ENCODE peak calls at places on chromosomes 5 and 9, in ten cellular contexts. One of them, this sample, is unnamed.

GRCh38 chr5:67425514-67425913 is 228.9 kb upstream of the CD180 start:
- DNase-seq in BJ: no peak
- DNase-seq in ovary: no peak
- DNase-seq in CD8-positive, alpha-beta T cell: no peak
- DNase-seq in body of pancreas: no peak
- DNase-seq in Karpas-422: no peak
- DNase-seq in uterus: no peak
- DNase-seq in fibroblast of lung: peak; percentile 76
- DNase-seq in PC-9: no peak
- DNase-seq in astrocyte: peak; percentile 62
- DNase-seq in this sample: no peak

GRCh38 chr9:78399153-78399552 is 102.2 kb downstream of the PSAT1 start:
- DNase-seq in BJ: no peak
- DNase-seq in ovary: no peak
- DNase-seq in CD8-positive, alpha-beta T cell: no peak
- DNase-seq in body of pancreas: no peak
- DNase-seq in Karpas-422: no peak
- DNase-seq in uterus: no peak
- DNase-seq in fibroblast of lung: no peak
- DNase-seq in PC-9: no peak
- DNase-seq in astrocyte: no peak
- DNase-seq in this sample: no peak

GRCh38 chr9:75238311-75238976 is 150.1 kb downstream of the OSTF1 start:
- DNase-seq in BJ: no peak
- DNase-seq in ovary: no peak
- DNase-seq in CD8-positive, alpha-beta T cell: peak; percentile 8
- DNase-seq in body of pancreas: peak; percentile 80
- DNase-seq in Karpas-422: peak; percentile 89
- DNase-seq in uterus: no peak
- DNase-seq in fibroblast of lung: peak; percentile 25
- DNase-seq in PC-9: peak; percentile 61
- DNase-seq in astrocyte: peak; percentile 6
- DNase-seq in this sample: peak; percentile 9

GRCh38 chr5:143014017-143014651 is 244.0 kb downstream of the ARHGAP26 start:
- DNase-seq in BJ: no peak
- DNase-seq in ovary: no peak
- DNase-seq in CD8-positive, alpha-beta T cell: no peak
- DNase-seq in body of pancreas: no peak
- DNase-seq in Karpas-422: peak; percentile 87
- DNase-seq in uterus: no peak
- DNase-seq in fibroblast of lung: peak; percentile 66
- DNase-seq in PC-9: no peak
- DNase-seq in astrocyte: peak; percentile 64
- DNase-seq in this sample: no peak

GRCh38 chr9:106062252-106062651 is 367.9 kb downstream of the TMEM38B start:
- DNase-seq in BJ: no peak
- DNase-seq in ovary: no peak
- DNase-seq in CD8-positive, alpha-beta T cell: no peak
- DNase-seq in body of pancreas: no peak
- DNase-seq in Karpas-422: no peak
- DNase-seq in uterus: no peak
- DNase-seq in fibroblast of lung: no peak
- DNase-seq in PC-9: no peak
- DNase-seq in astrocyte: no peak
- DNase-seq in this sample: no peak

GRCh38 chr9:111743275-111743674 is 51.5 kb downstream of the SHOC1 start:
- DNase-seq in BJ: no peak
- DNase-seq in ovary: no peak
- DNase-seq in CD8-positive, alpha-beta T cell: no peak
- DNase-seq in body of pancreas: no peak
- DNase-seq in Karpas-422: no peak
- DNase-seq in uterus: no peak
- DNase-seq in fibroblast of lung: peak; percentile 81
- DNase-seq in PC-9: peak; percentile 91
- DNase-seq in astrocyte: peak; percentile 73
- DNase-seq in this sample: peak; percentile 77

GRCh38 chr9:91474656-91475055 is 51.0 kb upstream of the NFIL3 start:
- DNase-seq in BJ: no peak
- DNase-seq in ovary: no peak
- DNase-seq in CD8-positive, alpha-beta T cell: no peak
- DNase-seq in body of pancreas: no peak
- DNase-seq in Karpas-422: no peak
- DNase-seq in uterus: no peak
- DNase-seq in fibroblast of lung: peak; percentile 46
- DNase-seq in PC-9: peak; percentile 38
- DNase-seq in astrocyte: no peak
- DNase-seq in this sample: no peak

GRCh38 chr5:154302181-154302580 is 111.6 kb downstream of the GALNT10 start:
- DNase-seq in BJ: no peak
- DNase-seq in ovary: peak; percentile 51
- DNase-seq in CD8-positive, alpha-beta T cell: no peak
- DNase-seq in body of pancreas: peak; percentile 93
- DNase-seq in Karpas-422: no peak
- DNase-seq in uterus: no peak
- DNase-seq in fibroblast of lung: peak; percentile 64
- DNase-seq in PC-9: no peak
- DNase-seq in astrocyte: peak; percentile 52
- DNase-seq in this sample: peak; percentile 73

GRCh38 chr5:37774912-37775483 is 64.8 kb downstream of the GDNF start:
- DNase-seq in BJ: no peak
- DNase-seq in ovary: no peak
- DNase-seq in CD8-positive, alpha-beta T cell: no peak
- DNase-seq in body of pancreas: no peak
- DNase-seq in Karpas-422: peak; percentile 83
- DNase-seq in uterus: no peak
- DNase-seq in fibroblast of lung: peak; percentile 36
- DNase-seq in PC-9: no peak
- DNase-seq in astrocyte: no peak
- DNase-seq in this sample: no peak

GRCh38 chr9:109331353-109331752 is 10.5 kb upstream of the EPB41L4B start:
- DNase-seq in BJ: no peak
- DNase-seq in ovary: peak; percentile 57
- DNase-seq in CD8-positive, alpha-beta T cell: no peak
- DNase-seq in body of pancreas: peak; percentile 99
- DNase-seq in Karpas-422: no peak
- DNase-seq in uterus: no peak
- DNase-seq in fibroblast of lung: peak; percentile 42
- DNase-seq in PC-9: peak; percentile 94
- DNase-seq in astrocyte: no peak
- DNase-seq in this sample: peak; percentile 79

GRCh38 chr5:71615809-71616208 is 28.7 kb downstream of the MCCC2 start:
- DNase-seq in BJ: no peak
- DNase-seq in ovary: no peak
- DNase-seq in CD8-positive, alpha-beta T cell: no peak
- DNase-seq in body of pancreas: no peak
- DNase-seq in Karpas-422: no peak
- DNase-seq in uterus: no peak
- DNase-seq in fibroblast of lung: no peak
- DNase-seq in PC-9: no peak
- DNase-seq in astrocyte: no peak
- DNase-seq in this sample: no peak

GRCh38 chr5:159917919-159918487 is 1.7 kb downstream of the ADRA1B start:
- DNase-seq in BJ: no peak
- DNase-seq in ovary: no peak
- DNase-seq in CD8-positive, alpha-beta T cell: no peak
- DNase-seq in body of pancreas: peak; percentile 44
- DNase-seq in Karpas-422: no peak
- DNase-seq in uterus: no peak
- DNase-seq in fibroblast of lung: no peak
- DNase-seq in PC-9: no peak
- DNase-seq in astrocyte: no peak
- DNase-seq in this sample: no peak
- H3K4me3 ChIP-seq in BJ: no peak overlapping the region
- H3K4me3 ChIP-seq in ovary: no peak overlapping the region
- H3K4me3 ChIP-seq in CD8-positive, alpha-beta T cell: no peak overlapping the region
- H3K4me3 ChIP-seq in body of pancreas: no peak overlapping the region
- H3K4me3 ChIP-seq in Karpas-422: no peak overlapping the region
- H3K4me3 ChIP-seq in uterus: peak overlapping the region; percentile 2
- H3K4me3 ChIP-seq in fibroblast of lung: peak overlapping the region; percentile 75
- H3K4me3 ChIP-seq in PC-9: peak overlapping the region; percentile 64
- H3K4me3 ChIP-seq in astrocyte: peak overlapping the region; percentile 35
- H3K4me3 ChIP-seq in this sample: no peak overlapping the region

DNA sequence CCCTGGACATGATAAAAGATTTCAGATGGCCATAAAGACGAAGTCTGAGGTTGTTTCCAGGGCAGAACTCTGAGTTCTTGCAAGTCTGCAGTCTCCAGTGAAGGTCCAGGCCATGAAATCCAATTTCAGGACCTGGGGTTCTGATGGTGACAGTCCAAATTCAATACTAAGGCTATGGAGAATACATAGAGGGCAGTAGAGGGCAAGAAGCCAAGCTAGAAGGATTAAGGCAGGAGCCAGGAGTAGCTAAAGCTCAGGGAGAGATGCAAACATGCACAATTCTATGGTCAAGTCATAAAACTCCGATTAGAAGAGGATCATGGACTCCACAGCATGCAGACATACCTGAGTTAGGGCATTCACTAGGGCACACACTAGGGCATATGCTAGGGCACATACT is 11.4 kb downstream of the SLIT3 start:
- DNase-seq in BJ: no peak
- DNase-seq in ovary: no peak
- DNase-seq in CD8-positive, alpha-beta T cell: no peak
- DNase-seq in body of pancreas: no peak
- DNase-seq in Karpas-422: no peak
- DNase-seq in uterus: no peak
- DNase-seq in fibroblast of lung: no peak
- DNase-seq in PC-9: no peak
- DNase-seq in astrocyte: no peak
- DNase-seq in this sample: no peak
- H3K27me3 ChIP-seq in BJ: no peaks in the 10 kb centered on the region
- H3K27me3 ChIP-seq in ovary: no peaks in the 10 kb centered on the region
- H3K27me3 ChIP-seq in CD8-positive, alpha-beta T cell: no peaks in the 10 kb centered on the region
- H3K27me3 ChIP-seq in body of pancreas: no peaks in the 10 kb centered on the region
- H3K27me3 ChIP-seq in Karpas-422: no peaks in the 10 kb centered on the region
- H3K27me3 ChIP-seq in uterus: no peaks in the 10 kb centered on the region
- H3K27me3 ChIP-seq in fibroblast of lung: no peaks in the 10 kb centered on the region
- H3K27me3 ChIP-seq in PC-9: peaks cover 75% of the 10 kb centered on the region
- H3K27me3 ChIP-seq in astrocyte: no peaks in the 10 kb centered on the region
- H3K27me3 ChIP-seq in this sample: no peaks in the 10 kb centered on the region

DNA sequence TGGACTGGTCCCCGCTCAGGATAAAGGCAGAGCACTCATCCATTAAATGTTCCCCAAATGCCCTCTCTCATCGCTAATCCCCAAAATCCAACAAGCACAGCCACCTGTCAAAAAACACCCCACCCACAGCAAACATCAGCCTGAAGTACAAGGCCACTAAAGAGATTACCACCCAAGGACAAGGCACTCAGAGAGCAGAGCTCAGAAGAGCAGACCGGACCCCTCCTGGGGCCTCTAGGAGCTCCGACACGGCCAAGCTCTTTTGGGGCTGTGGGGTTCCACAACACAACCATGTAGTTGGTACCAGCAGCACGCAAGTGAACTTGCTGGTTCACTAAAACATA is 9.8 kb downstream of the VDAC1 start:
- DNase-seq in BJ: no peak
- DNase-seq in ovary: no peak
- DNase-seq in CD8-positive, alpha-beta T cell: no peak
- DNase-seq in body of pancreas: no peak
- DNase-seq in Karpas-422: no peak
- DNase-seq in uterus: no peak
- DNase-seq in fibroblast of lung: no peak
- DNase-seq in PC-9: no peak
- DNase-seq in astrocyte: no peak
- DNase-seq in this sample: no peak
- H3K36me3 ChIP-seq in BJ: peaks cover 11% of the 10 kb centered on the region
- H3K36me3 ChIP-seq in ovary: no peaks in the 10 kb centered on the region
- H3K36me3 ChIP-seq in CD8-positive, alpha-beta T cell: peaks cover 4% of the 10 kb centered on the region
- H3K36me3 ChIP-seq in body of pancreas: peaks cover 9% of the 10 kb centered on the region
- H3K36me3 ChIP-seq in Karpas-422: peaks cover 21% of the 10 kb centered on the region
- H3K36me3 ChIP-seq in uterus: no peaks in the 10 kb centered on the region
- H3K36me3 ChIP-seq in fibroblast of lung: peaks cover 10% of the 10 kb centered on the region
- H3K36me3 ChIP-seq in PC-9: peaks cover 24% of the 10 kb centered on the region
- H3K36me3 ChIP-seq in astrocyte: peaks cover 15% of the 10 kb centered on the region
- H3K36me3 ChIP-seq in this sample: peaks cover 61% of the 10 kb centered on the region

GRCh38 chr5:75651575-75651974 is 40.3 kb downstream of the ANKDD1B start:
- DNase-seq in BJ: no peak
- DNase-seq in ovary: no peak
- DNase-seq in CD8-positive, alpha-beta T cell: no peak
- DNase-seq in body of pancreas: no peak
- DNase-seq in Karpas-422: no peak
- DNase-seq in uterus: no peak
- DNase-seq in fibroblast of lung: no peak
- DNase-seq in PC-9: no peak
- DNase-seq in astrocyte: no peak
- DNase-seq in this sample: no peak

GRCh38 chr5:75660678-75661465 is 49.6 kb downstream of the ANKDD1B start:
- DNase-seq in BJ: no peak
- DNase-seq in ovary: no peak
- DNase-seq in CD8-positive, alpha-beta T cell: no peak
- DNase-seq in body of pancreas: no peak
- DNase-seq in Karpas-422: no peak
- DNase-seq in uterus: no peak
- DNase-seq in fibroblast of lung: no peak
- DNase-seq in PC-9: no peak
- DNase-seq in astrocyte: no peak
- DNase-seq in this sample: no peak

GRCh38 chr5:75654693-75655315 is 43.6 kb downstream of the ANKDD1B start:
- DNase-seq in BJ: no peak
- DNase-seq in ovary: no peak
- DNase-seq in CD8-positive, alpha-beta T cell: no peak
- DNase-seq in body of pancreas: no peak
- DNase-seq in Karpas-422: no peak
- DNase-seq in uterus: no peak
- DNase-seq in fibroblast of lung: no peak
- DNase-seq in PC-9: no peak
- DNase-seq in astrocyte: no peak
- DNase-seq in this sample: no peak

GRCh38 chr5:75659791-75660453 is 48.7 kb downstream of the ANKDD1B start:
- DNase-seq in BJ: no peak
- DNase-seq in ovary: no peak
- DNase-seq in CD8-positive, alpha-beta T cell: no peak
- DNase-seq in body of pancreas: no peak
- DNase-seq in Karpas-422: no peak
- DNase-seq in uterus: no peak
- DNase-seq in fibroblast of lung: no peak
- DNase-seq in PC-9: no peak
- DNase-seq in astrocyte: no peak
- DNase-seq in this sample: no peak

DNA sequence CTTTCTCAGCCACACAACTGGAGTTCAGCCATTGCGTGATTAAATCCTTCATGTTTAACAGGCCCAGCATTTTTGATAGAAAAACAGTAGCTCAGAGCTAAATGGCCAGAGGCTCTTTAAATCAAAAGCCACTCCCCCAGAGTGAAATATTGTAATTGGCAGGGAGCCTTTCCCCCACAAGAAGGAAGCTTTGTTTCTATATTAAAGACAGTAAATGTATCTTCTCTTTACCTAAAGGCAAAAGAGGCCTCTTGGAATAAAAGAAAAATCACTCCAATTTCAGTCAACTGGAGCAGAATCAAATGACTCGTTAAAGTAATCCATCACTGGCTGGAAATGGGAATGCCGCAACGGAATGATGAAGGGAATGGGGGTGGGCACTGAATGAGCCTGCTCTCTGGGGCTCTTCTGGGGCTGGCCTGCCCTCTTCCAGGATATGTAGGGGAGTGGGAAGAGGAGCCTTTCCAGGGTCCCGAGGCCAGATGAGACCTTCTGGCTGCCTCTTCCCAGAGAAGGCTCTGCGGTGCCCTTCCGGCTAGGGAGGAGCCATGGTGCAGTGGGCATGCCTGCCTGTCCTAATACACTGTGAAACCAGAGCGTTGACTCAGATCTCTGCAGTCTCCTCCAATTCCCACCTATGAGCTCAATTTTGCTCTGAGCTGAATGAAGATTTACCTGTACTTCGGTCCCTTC is 45.2 kb downstream of the ANKDD1B start:
- DNase-seq in BJ: no peak
- DNase-seq in ovary: peak; percentile 11
- DNase-seq in CD8-positive, alpha-beta T cell: no peak
- DNase-seq in body of pancreas: peak; percentile 54
- DNase-seq in Karpas-422: no peak
- DNase-seq in uterus: no peak
- DNase-seq in fibroblast of lung: peak; percentile 66
- DNase-seq in PC-9: no peak
- DNase-seq in astrocyte: peak; percentile 54
- DNase-seq in this sample: peak; percentile 56
- H3K4me3 ChIP-seq in BJ: peak overlapping the region; percentile 37
- H3K4me3 ChIP-seq in ovary: peak overlapping the region; percentile 29
- H3K4me3 ChIP-seq in CD8-positive, alpha-beta T cell: peak overlapping the region; percentile 29
- H3K4me3 ChIP-seq in body of pancreas: no peak overlapping the region
- H3K4me3 ChIP-seq in Karpas-422: no peak overlapping the region
- H3K4me3 ChIP-seq in uterus: peak overlapping the region; percentile 31
- H3K4me3 ChIP-seq in fibroblast of lung: peak overlapping the region; percentile 91
- H3K4me3 ChIP-seq in PC-9: no peak overlapping the region
- H3K4me3 ChIP-seq in astrocyte: peak overlapping the region; percentile 72
- H3K4me3 ChIP-seq in this sample: peak overlapping the region; percentile 54